ENCODE peak calls at places on chromosomes 3 and 15, in eight cellular contexts. One of them, this sample, is unnamed.

GRCh38 chr3:62587579-62588031 is 214.3 kb upstream of the FEZF2 start:
- DNase-seq in DND-41: no peak
- DNase-seq in esophagus squamous epithelium: no peak
- DNase-seq in PC-3: peak; percentile 69
- DNase-seq in cardiac muscle cell: no peak
- DNase-seq in dorsolateral prefrontal cortex: no peak
- DNase-seq in heart left ventricle: no peak
- DNase-seq in fibroblast of pulmonary artery: peak; percentile 67
- DNase-seq in this sample: no peak

GRCh38 chr3:146750196-146750595 is 145.1 kb upstream of the PLSCR5 start:
- DNase-seq in DND-41: no peak
- DNase-seq in esophagus squamous epithelium: no peak
- DNase-seq in PC-3: peak; percentile 24
- DNase-seq in cardiac muscle cell: no peak
- DNase-seq in dorsolateral prefrontal cortex: no peak
- DNase-seq in heart left ventricle: no peak
- DNase-seq in fibroblast of pulmonary artery: peak; percentile 61
- DNase-seq in this sample: no peak

GRCh38 chr15:82021021-82021420 is 24.8 kb downstream of the MEX3B start:
- DNase-seq in DND-41: no peak
- DNase-seq in esophagus squamous epithelium: no peak
- DNase-seq in PC-3: no peak
- DNase-seq in cardiac muscle cell: no peak
- DNase-seq in dorsolateral prefrontal cortex: no peak
- DNase-seq in heart left ventricle: no peak
- DNase-seq in fibroblast of pulmonary artery: no peak
- DNase-seq in this sample: no peak

GRCh38 chr3:194424953-194425352 is 25.9 kb upstream of the GP5 start:
- DNase-seq in DND-41: no peak
- DNase-seq in esophagus squamous epithelium: no peak
- DNase-seq in PC-3: no peak
- DNase-seq in cardiac muscle cell: no peak
- DNase-seq in dorsolateral prefrontal cortex: no peak
- DNase-seq in heart left ventricle: no peak
- DNase-seq in fibroblast of pulmonary artery: no peak
- DNase-seq in this sample: no peak

GRCh38 chr3:14423197-14423743 is 20.9 kb downstream of the SLC6A6 start:
- DNase-seq in DND-41: no peak
- DNase-seq in esophagus squamous epithelium: no peak
- DNase-seq in PC-3: peak; percentile 94
- DNase-seq in cardiac muscle cell: no peak
- DNase-seq in dorsolateral prefrontal cortex: no peak
- DNase-seq in heart left ventricle: no peak
- DNase-seq in fibroblast of pulmonary artery: no peak
- DNase-seq in this sample: no peak

GRCh38 chr15:73770049-73770448 is 16.9 kb upstream of the INSYN1 start:
- DNase-seq in DND-41: no peak
- DNase-seq in esophagus squamous epithelium: no peak
- DNase-seq in PC-3: no peak
- DNase-seq in cardiac muscle cell: no peak
- DNase-seq in dorsolateral prefrontal cortex: no peak
- DNase-seq in heart left ventricle: no peak
- DNase-seq in fibroblast of pulmonary artery: no peak
- DNase-seq in this sample: no peak

GRCh38 chr15:27238209-27238608 is 267.2 kb downstream of the GABRG3 start:
- DNase-seq in DND-41: no peak
- DNase-seq in esophagus squamous epithelium: no peak
- DNase-seq in PC-3: no peak
- DNase-seq in cardiac muscle cell: no peak
- DNase-seq in dorsolateral prefrontal cortex: no peak
- DNase-seq in heart left ventricle: no peak
- DNase-seq in fibroblast of pulmonary artery: no peak
- DNase-seq in this sample: no peak

GRCh38 chr3:141795719-141796435 is 32.7 kb downstream of the GRK7 start:
- DNase-seq in DND-41: peak; percentile 65
- DNase-seq in esophagus squamous epithelium: no peak
- DNase-seq in PC-3: no peak
- DNase-seq in cardiac muscle cell: no peak
- DNase-seq in dorsolateral prefrontal cortex: no peak
- DNase-seq in heart left ventricle: peak; percentile 55
- DNase-seq in fibroblast of pulmonary artery: peak; percentile 16
- DNase-seq in this sample: no peak

GRCh38 chr15:37902126-37902525 is 32.3 kb upstream of the TMCO5A start:
- DNase-seq in DND-41: no peak
- DNase-seq in esophagus squamous epithelium: no peak
- DNase-seq in PC-3: peak; percentile 46
- DNase-seq in cardiac muscle cell: no peak
- DNase-seq in dorsolateral prefrontal cortex: no peak
- DNase-seq in heart left ventricle: no peak
- DNase-seq in fibroblast of pulmonary artery: no peak
- DNase-seq in this sample: no peak

GRCh38 chr3:171646357-171647133 is 163.7 kb downstream of the PLD1 start:
- DNase-seq in DND-41: no peak
- DNase-seq in esophagus squamous epithelium: no peak
- DNase-seq in PC-3: peak; percentile 69
- DNase-seq in cardiac muscle cell: peak; percentile 48
- DNase-seq in dorsolateral prefrontal cortex: no peak
- DNase-seq in heart left ventricle: peak; percentile 54
- DNase-seq in fibroblast of pulmonary artery: peak; percentile 88
- DNase-seq in this sample: no peak

GRCh38 chr3:72152551-72153476 is 367.9 kb upstream of the PROK2 start:
- DNase-seq in DND-41: no peak
- DNase-seq in esophagus squamous epithelium: no peak
- DNase-seq in PC-3: peak; percentile 77
- DNase-seq in cardiac muscle cell: no peak
- DNase-seq in dorsolateral prefrontal cortex: peak; percentile 49
- DNase-seq in heart left ventricle: peak; percentile 80
- DNase-seq in fibroblast of pulmonary artery: peak; percentile 92
- DNase-seq in this sample: no peak

GRCh38 chr3:13113346-13114335 is 40.4 kb upstream of the IQSEC1 start:
- DNase-seq in DND-41: no peak
- DNase-seq in esophagus squamous epithelium: no peak
- DNase-seq in PC-3: no peak
- DNase-seq in cardiac muscle cell: no peak
- DNase-seq in dorsolateral prefrontal cortex: no peak
- DNase-seq in heart left ventricle: no peak
- DNase-seq in fibroblast of pulmonary artery: no peak
- DNase-seq in this sample: no peak

GRCh38 chr3:38368238-38368637 is 21.7 kb downstream of the XYLB start:
- DNase-seq in DND-41: no peak
- DNase-seq in esophagus squamous epithelium: no peak
- DNase-seq in PC-3: peak; percentile 3
- DNase-seq in cardiac muscle cell: no peak
- DNase-seq in dorsolateral prefrontal cortex: no peak
- DNase-seq in heart left ventricle: no peak
- DNase-seq in fibroblast of pulmonary artery: no peak
- DNase-seq in this sample: no peak

GRCh38 chr3:149753717-149754116 is 1.4 kb upstream of the COMMD2 start:
- DNase-seq in DND-41: no peak
- DNase-seq in esophagus squamous epithelium: no peak
- DNase-seq in PC-3: no peak
- DNase-seq in cardiac muscle cell: no peak
- DNase-seq in dorsolateral prefrontal cortex: no peak
- DNase-seq in heart left ventricle: no peak
- DNase-seq in fibroblast of pulmonary artery: no peak
- DNase-seq in this sample: no peak

GRCh38 chr3:133578548-133579191 is 5.2 kb downstream of the CDV3 start:
- DNase-seq in DND-41: no peak
- DNase-seq in esophagus squamous epithelium: no peak
- DNase-seq in PC-3: peak; percentile 63
- DNase-seq in cardiac muscle cell: peak; percentile 44
- DNase-seq in dorsolateral prefrontal cortex: no peak
- DNase-seq in heart left ventricle: no peak
- DNase-seq in fibroblast of pulmonary artery: peak; percentile 67
- DNase-seq in this sample: no peak

GRCh38 chr15:80010131-80010673 is 39.2 kb upstream of the BCL2A1 start:
- DNase-seq in DND-41: no peak
- DNase-seq in esophagus squamous epithelium: no peak
- DNase-seq in PC-3: peak; percentile 76
- DNase-seq in cardiac muscle cell: no peak
- DNase-seq in dorsolateral prefrontal cortex: no peak
- DNase-seq in heart left ventricle: no peak
- DNase-seq in fibroblast of pulmonary artery: peak; percentile 16
- DNase-seq in this sample: no peak

GRCh38 chr3:147200545-147200944 is 205.8 kb downstream of the ZIC4 start:
- DNase-seq in DND-41: no peak
- DNase-seq in esophagus squamous epithelium: no peak
- DNase-seq in PC-3: no peak
- DNase-seq in cardiac muscle cell: no peak
- DNase-seq in dorsolateral prefrontal cortex: no peak
- DNase-seq in heart left ventricle: no peak
- DNase-seq in fibroblast of pulmonary artery: peak; percentile 3
- DNase-seq in this sample: no peak

GRCh38 chr15:23642413-23643044 is 5.1 kb downstream of the MAGEL2 start:
- DNase-seq in DND-41: peak; percentile 56
- DNase-seq in esophagus squamous epithelium: no peak
- DNase-seq in PC-3: peak; percentile 78
- DNase-seq in cardiac muscle cell: peak; percentile 67
- DNase-seq in dorsolateral prefrontal cortex: peak; percentile 70
- DNase-seq in heart left ventricle: peak; percentile 49
- DNase-seq in fibroblast of pulmonary artery: peak; percentile 65
- DNase-seq in this sample: no peak

GRCh38 chr3:111913163-111913763 is 54.2 kb downstream of the PHLDB2 start:
- DNase-seq in DND-41: no peak
- DNase-seq in esophagus squamous epithelium: no peak
- DNase-seq in PC-3: no peak
- DNase-seq in cardiac muscle cell: no peak
- DNase-seq in dorsolateral prefrontal cortex: no peak
- DNase-seq in heart left ventricle: no peak
- DNase-seq in fibroblast of pulmonary artery: no peak
- DNase-seq in this sample: no peak

GRCh38 chr3:102078864-102079808 is 229.8 kb downstream of the NFKBIZ start:
- DNase-seq in DND-41: no peak
- DNase-seq in esophagus squamous epithelium: no peak
- DNase-seq in PC-3: peak; percentile 26
- DNase-seq in cardiac muscle cell: peak; percentile 18
- DNase-seq in dorsolateral prefrontal cortex: no peak
- DNase-seq in heart left ventricle: no peak
- DNase-seq in fibroblast of pulmonary artery: no peak
- DNase-seq in this sample: no peak

GRCh38 chr3:43531835-43532234 is 90.0 kb downstream of the ANO10 start:
- DNase-seq in DND-41: no peak
- DNase-seq in esophagus squamous epithelium: no peak
- DNase-seq in PC-3: peak; percentile 83
- DNase-seq in cardiac muscle cell: no peak
- DNase-seq in dorsolateral prefrontal cortex: peak; percentile 31
- DNase-seq in heart left ventricle: no peak
- DNase-seq in fibroblast of pulmonary artery: peak; percentile 58
- DNase-seq in this sample: no peak

GRCh38 chr15:51770902-51771301 is 19.5 kb downstream of the TMOD2 start:
- DNase-seq in DND-41: no peak
- DNase-seq in esophagus squamous epithelium: no peak
- DNase-seq in PC-3: no peak
- DNase-seq in cardiac muscle cell: no peak
- DNase-seq in dorsolateral prefrontal cortex: no peak
- DNase-seq in heart left ventricle: no peak
- DNase-seq in fibroblast of pulmonary artery: no peak
- DNase-seq in this sample: no peak

GRCh38 chr3:128620268-128620691 is 30.3 kb downstream of the RPN1 start:
- DNase-seq in DND-41: peak; percentile 24
- DNase-seq in esophagus squamous epithelium: no peak
- DNase-seq in PC-3: no peak
- DNase-seq in cardiac muscle cell: no peak
- DNase-seq in dorsolateral prefrontal cortex: no peak
- DNase-seq in heart left ventricle: no peak
- DNase-seq in fibroblast of pulmonary artery: no peak
- DNase-seq in this sample: no peak
- TF ChIP-seq CTCF in DND-41: peak; percentile 25
- TF ChIP-seq CTCF in esophagus squamous epithelium: no peak
- TF ChIP-seq CTCF in PC-3: peak; percentile 9
- TF ChIP-seq CTCF in cardiac muscle cell: no peak
- TF ChIP-seq CTCF in dorsolateral prefrontal cortex: no peak
- TF ChIP-seq CTCF in heart left ventricle: no peak
- TF ChIP-seq CTCF in fibroblast of pulmonary artery: no peak
- TF ChIP-seq CTCF in this sample: peak; percentile 35

GRCh38 chr3:3196148-3196861 is 16.8 kb upstream of the CRBN start:
- DNase-seq in DND-41: peak; percentile 14
- DNase-seq in esophagus squamous epithelium: no peak
- DNase-seq in PC-3: peak; percentile 49
- DNase-seq in cardiac muscle cell: peak; percentile 42
- DNase-seq in dorsolateral prefrontal cortex: no peak
- DNase-seq in heart left ventricle: no peak
- DNase-seq in fibroblast of pulmonary artery: peak; percentile 17
- DNase-seq in this sample: no peak
- TF ChIP-seq CTCF in DND-41: peak; percentile 59
- TF ChIP-seq CTCF in esophagus squamous epithelium: no peak
- TF ChIP-seq CTCF in PC-3: peak; percentile 73
- TF ChIP-seq CTCF in cardiac muscle cell: peak; percentile 49
- TF ChIP-seq CTCF in dorsolateral prefrontal cortex: peak; percentile 37
- TF ChIP-seq CTCF in heart left ventricle: no peak
- TF ChIP-seq CTCF in fibroblast of pulmonary artery: peak; percentile 46
- TF ChIP-seq CTCF in this sample: peak; percentile 81

DNA sequence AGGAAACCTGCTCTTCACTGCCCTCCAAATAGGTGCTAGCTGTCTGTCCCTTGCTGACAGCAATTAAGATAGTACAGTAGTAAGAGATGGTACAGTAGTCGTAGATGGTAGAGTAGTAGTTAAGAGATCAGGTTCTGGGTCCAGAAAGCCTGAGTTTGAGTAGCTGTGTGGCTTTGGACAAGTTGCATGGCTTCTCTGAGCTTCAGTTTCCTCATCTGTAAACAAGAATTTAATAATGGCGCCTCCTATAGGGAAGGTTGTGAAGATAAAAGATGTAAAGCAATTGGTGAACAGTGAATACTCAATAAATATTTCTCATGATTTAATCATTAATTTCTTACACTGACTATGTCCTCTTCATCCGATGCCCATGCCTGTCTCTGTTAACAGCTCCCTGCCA is 86.9 kb upstream of the BCL6 start:
- DNase-seq in DND-41: no peak
- DNase-seq in esophagus squamous epithelium: no peak
- DNase-seq in PC-3: no peak
- DNase-seq in cardiac muscle cell: no peak
- DNase-seq in dorsolateral prefrontal cortex: no peak
- DNase-seq in heart left ventricle: no peak
- DNase-seq in fibroblast of pulmonary artery: no peak
- DNase-seq in this sample: no peak
- TF ChIP-seq CTCF in DND-41: peak; percentile 28
- TF ChIP-seq CTCF in esophagus squamous epithelium: no peak
- TF ChIP-seq CTCF in PC-3: peak; percentile 37
- TF ChIP-seq CTCF in cardiac muscle cell: no peak
- TF ChIP-seq CTCF in dorsolateral prefrontal cortex: no peak
- TF ChIP-seq CTCF in heart left ventricle: no peak
- TF ChIP-seq CTCF in fibroblast of pulmonary artery: no peak
- TF ChIP-seq CTCF in this sample: no peak

DNA sequence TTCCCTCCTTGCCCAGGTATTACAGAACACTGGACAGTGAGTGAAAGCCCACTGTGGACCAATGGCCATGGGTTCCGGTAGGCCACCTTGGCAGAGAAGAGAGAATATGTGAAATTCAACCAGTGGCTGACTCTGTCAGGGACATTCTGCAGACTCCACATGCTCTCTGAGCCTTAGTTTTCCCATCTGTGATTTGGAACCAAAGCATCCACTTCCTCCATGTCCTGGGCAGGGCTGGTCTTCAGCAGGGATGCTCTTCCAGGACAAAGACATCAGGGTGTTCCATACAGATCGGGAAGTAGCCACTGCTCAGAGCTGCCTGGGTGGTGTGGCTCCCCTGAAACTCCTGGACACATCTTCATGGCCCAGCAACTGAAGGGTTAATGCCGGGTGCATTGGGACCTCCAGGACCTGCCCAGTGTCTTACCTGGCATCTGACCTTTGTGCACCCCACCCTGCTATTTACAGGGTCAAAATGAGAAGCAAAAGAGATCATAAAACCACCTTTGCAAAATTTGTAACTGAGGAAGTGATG is 28.3 kb upstream of the TRPM1 start:
- DNase-seq in DND-41: no peak
- DNase-seq in esophagus squamous epithelium: no peak
- DNase-seq in PC-3: no peak
- DNase-seq in cardiac muscle cell: no peak
- DNase-seq in dorsolateral prefrontal cortex: no peak
- DNase-seq in heart left ventricle: no peak
- DNase-seq in fibroblast of pulmonary artery: no peak
- DNase-seq in this sample: no peak
- TF ChIP-seq CTCF in DND-41: no peak
- TF ChIP-seq CTCF in esophagus squamous epithelium: no peak
- TF ChIP-seq CTCF in PC-3: no peak
- TF ChIP-seq CTCF in cardiac muscle cell: no peak
- TF ChIP-seq CTCF in dorsolateral prefrontal cortex: no peak
- TF ChIP-seq CTCF in heart left ventricle: no peak
- TF ChIP-seq CTCF in fibroblast of pulmonary artery: no peak
- TF ChIP-seq CTCF in this sample: no peak